ENCODE peak calls at places on chromosomes 16 and 17, in four cellular contexts. X, R, C and Z are unnamed samples.
A peak's percentile ranks its signal among the peaks of the same experiment; 100 is the strongest.

GRCh38 chr16:72805486-72805885 is 242.4 kb downstream of the ZFHX3 start:
- DNase-seq in X (no peak), R (no peak), C (no peak), Z (no peak)

GRCh38 chr17:59406808-59407381 is 75.4 kb downstream of the YPEL2 start:
- DNase-seq in X (no peak), R (no peak), C (no peak), Z (no peak)

GRCh38 chr16:85395207-85395912 is 217.8 kb upstream of the GSE1 start:
- DNase-seq in X (no peak), R (no peak), C (no peak), Z (peak; percentile 49)

GRCh38 chr16:89104930-89105571 is 11.4 kb downstream of the ACSF3 start:
- DNase-seq in X (no peak), R (no peak), C (no peak), Z (no peak)

GRCh38 chr16:58883131-58883530 is 149.0 kb upstream of the GOT2 start:
- DNase-seq in X (no peak), R (no peak), C (no peak), Z (no peak)

GRCh38 chr16:3023415-3023668 is 400 bp downstream of the HCFC1R1 start:
- DNase-seq in X (no peak), R (no peak), C (peak; percentile 69), Z (no peak)

GRCh38 chr16:31842864-31843263 is 30.7 kb upstream of the ZNF267 start:
- DNase-seq in X (no peak), R (no peak), C (no peak), Z (no peak)

GRCh38 chr17:19578545-19578944 is 44.9 kb downstream of the SLC47A1 start:
- DNase-seq in X (no peak), R (no peak), C (no peak), Z (no peak)

GRCh38 chr16:82755570-82756282 is 129.0 kb downstream of the CDH13 start:
- DNase-seq in X (no peak), R (no peak), C (no peak), Z (no peak)

GRCh38 chr17:21524211-21524591 is 148.0 kb downstream of the KCNJ12 start:
- DNase-seq in X (no peak), R (no peak), C (peak; percentile 95), Z (no peak)